ENCODE peak calls at places on chromosomes 16 and 17, in eight cellular contexts. M, E, N, T, A, H, Z and K are unnamed samples.

GRCh38 chr16:84308120-84308519 is 13.4 kb downstream of the WFDC1 start:
- DNase-seq in M (peak), E (peak), N (no peak), T (peak), A (peak), H (peak), Z (peak), K (peak)

GRCh38 chr17:38352245-38353083 is 820 bp downstream of the SOCS7 start:
- DNase-seq in M (peak), E (peak), N (peak), T (peak), A (no peak), H (peak), Z (no peak), K (peak)

GRCh38 chr17:17204041-17204591 is 2.0 kb downstream of the PLD6 start:
- DNase-seq in M (peak), E (no peak), N (no peak), T (peak), A (no peak), H (no peak), Z (no peak), K (no peak)

GRCh38 chr17:72592242-72592966 is 471.6 kb downstream of the SOX9 start:
- DNase-seq in M (peak), E (no peak), N (peak), T (peak), A (peak), H (peak), Z (peak), K (peak)

GRCh38 chr16:54595636-54596035 is 309.0 kb upstream of the IRX3 start:
- DNase-seq in M (no peak), E (no peak), N (no peak), T (no peak), A (no peak), H (no peak), Z (no peak), K (no peak)

GRCh38 chr16:81745704-81746558 is 33.2 kb upstream of the PLCG2 start:
- DNase-seq in M (peak), E (peak), N (peak), T (peak), A (peak), H (peak), Z (peak), K (peak)

GRCh38 chr17:35768796-35769195 is 8.1 kb downstream of the C17orf50 start:
- DNase-seq in M (no peak), E (no peak), N (no peak), T (no peak), A (no peak), H (no peak), Z (no peak), K (no peak)

GRCh38 chr17:2962729-2963128 is 100.7 kb downstream of the OR1D5 start:
- DNase-seq in M (no peak), E (no peak), N (no peak), T (no peak), A (no peak), H (no peak), Z (no peak), K (no peak)

GRCh38 chr16:87062569-87063442 is 254.4 kb downstream of the C16orf95 start:
- DNase-seq in M (peak), E (peak), N (peak), T (peak), A (peak), H (peak), Z (peak), K (peak)

GRCh38 chr16:85394511-85395206 is 218.5 kb upstream of the GSE1 start:
- DNase-seq in M (no peak), E (peak), N (no peak), T (no peak), A (no peak), H (no peak), Z (no peak), K (peak)

GRCh38 chr17:28712037-28712704 is 483 bp upstream of the PROCA1 start:
- DNase-seq in M (peak), E (peak), N (no peak), T (peak), A (no peak), H (peak), Z (peak), K (peak)

GRCh38 chr17:7336240-7337175 is at the start of gene ACAP1:
- DNase-seq in M (no peak), E (peak), N (peak), T (peak), A (no peak), H (peak), Z (no peak), K (peak)